ENCODE peak calls at places on chromosomes 4 and X, in seven cellular contexts. J is H9, V is type B pancreatic cell, S is NCI-H748 treated with DMSO at 0.1 percent for 48 hours, E is progenitor cell of endocrine pancreas, Y is lower lobe of right lung, T is left cardiac atrium. Z is an unnamed sample.

GRCh38 chr4:176153124-176153523 is 42.3 kb downstream of the SPATA4 start:
- DNase-seq in V (no peak), E (no peak), T (no peak), Y (no peak), S (no peak), J (no peak), Z (no peak)

GRCh38 chr4:110211007-110211769 is 12.8 kb upstream of the ELOVL6 start:
- DNase-seq in J (no peak), Y (no peak), V (no peak), T (no peak), S (no peak), E (no peak), Z (peak)

GRCh38 chr4:87529187-87529586 is at the start of gene SPARCL1:
- DNase-seq in V (no peak), T (peak), E (no peak), Y (no peak), S (no peak), J (no peak), Z (no peak)

GRCh38 chr4:65665951-65666523 is 4.3 kb downstream of the EPHA5 start:
- DNase-seq in E (no peak), Y (no peak), T (no peak), V (no peak), S (no peak), J (no peak), Z (no peak)

GRCh38 chr4:88110826-88111225 is 47.6 kb downstream of the ABCG2 start:
- DNase-seq in S (no peak), V (no peak), E (no peak), Y (no peak), T (no peak), J (no peak), Z (no peak)

GRCh38 chr4:15837591-15837990 is 59.5 kb downstream of the CD38 start:
- DNase-seq in V (no peak), S (no peak), J (no peak), Y (no peak), E (no peak), T (no peak), Z (no peak)

GRCh38 chr4:94325835-94326234 is 16.8 kb downstream of the HPGDS start:
- DNase-seq in E (no peak), J (no peak), T (no peak), Y (no peak), V (no peak), S (no peak), Z (no peak)

GRCh38 chr4:110620352-110621327 is 2.2 kb downstream of the PITX2 start:
- DNase-seq in T (peak), E (peak), Y (no peak), V (no peak), J (peak), S (no peak), Z (no peak)

GRCh38 chrX:73836956-73837477 is 274.0 kb downstream of the CHIC1 start:
- DNase-seq in V (no peak), Y (no peak), E (no peak), J (no peak), T (no peak), S (no peak), Z (no peak)

GRCh38 chr4:2600878-2601277 is 64.4 kb downstream of the FAM193A start:
- DNase-seq in T (no peak), J (no peak), Y (no peak), V (no peak), E (no peak), S (no peak), Z (no peak)

GRCh38 chrX:9164535-9165425 is 130.9 kb upstream of the FAM9B start:
- DNase-seq in Y (no peak), J (no peak), S (no peak), V (no peak), E (no peak), T (no peak), Z (no peak)

GRCh38 chr4:19259920-19260319 is 991.8 kb upstream of the SLIT2 start:
- DNase-seq in E (no peak), T (no peak), V (no peak), J (no peak), S (no peak), Y (no peak), Z (no peak)

GRCh38 chr4:120443111-120443510 is 376.5 kb upstream of the MAD2L1 start:
- DNase-seq in V (no peak), E (no peak), J (no peak), S (no peak), Y (no peak), T (no peak), Z (no peak)

GRCh38 chr4:19002170-19002569 is 980.6 kb upstream of the LCORL start:
- DNase-seq in T (no peak), Y (no peak), E (no peak), V (no peak), J (no peak), S (no peak), Z (no peak)

GRCh38 chrX:21735038-21735752 is 22.7 kb downstream of the SMPX start:
- DNase-seq in J (no peak), S (no peak), V (no peak), Y (no peak), T (no peak), E (no peak), Z (no peak)

GRCh38 chr4:1453731-1454130 is 47.5 kb upstream of the NKX1-1 start:
- DNase-seq in E (no peak), T (no peak), Y (no peak), J (no peak), S (no peak), V (no peak), Z (no peak)

GRCh38 chr4:153113838-153114105 is 90.5 kb upstream of the TRIM2 start:
- DNase-seq in J (no peak), Y (no peak), E (no peak), V (no peak), S (no peak), T (no peak), Z (no peak)

GRCh38 chr4:38128478-38129451 is 168.6 kb downstream of the PTTG2 start:
- DNase-seq in J (peak), E (no peak), S (peak), T (peak), V (no peak), Y (no peak), Z (no peak)

GRCh38 chrX:65537229-65537628 is 2.6 kb upstream of the LAS1L start:
- DNase-seq in V (no peak), E (no peak), J (no peak), T (no peak), S (no peak), Y (no peak), Z (no peak)

Z was measured in NCI-H1436.